ENCODE peak calls at places on chromosomes 6 and 20, in ten cellular contexts. P, J, L, C, Y, A, K, B, N and X are unnamed samples.

GRCh38 chr20:32753731-32754130 is 8.5 kb upstream of the DNMT3B start:
- DNase-seq in A (no peak), N (no peak), L (no peak), P (no peak), B (no peak), C (peak; percentile 45), J (no peak), Y (no peak), K (no peak), X (no peak)

GRCh38 chr20:64239449-64240242 is 15.9 kb upstream of the PCMTD2 start:
- DNase-seq in N (no peak), L (no peak), A (no peak), K (no peak), J (no peak), C (no peak), B (no peak), P (no peak), Y (no peak), X (no peak)

GRCh38 chr20:14761903-14762302 is 424.5 kb upstream of the FLRT3 start:
- DNase-seq in J (no peak), Y (no peak), A (no peak), P (no peak), L (no peak), B (no peak), N (no peak), K (no peak), C (no peak), X (no peak)

GRCh38 chr6:3808759-3809514 is 40.2 kb upstream of the FAM50B start:
- DNase-seq in P (peak; percentile 94), C (peak; percentile 89), N (peak; percentile 77), K (peak; percentile 87), J (peak; percentile 42), A (peak; percentile 90), B (no peak), Y (no peak), L (peak; percentile 88), X (no peak)

GRCh38 chr20:48275325-48275724 is 490.0 kb upstream of the SULF2 start:
- DNase-seq in C (no peak), K (peak; percentile 25), P (peak; percentile 48), N (no peak), Y (no peak), J (no peak), L (peak; percentile 86), B (no peak), A (no peak), X (no peak)

GRCh38 chr6:52300489-52300931 is 16.0 kb upstream of the MCM3 start:
- DNase-seq in A (no peak), N (no peak), Y (no peak), J (no peak), C (no peak), P (no peak), L (no peak), K (no peak), B (no peak), X (no peak)

GRCh38 chr6:6655805-6656251 is 67.3 kb downstream of the LY86 start:
- DNase-seq in L (no peak), P (no peak), C (no peak), K (no peak), B (no peak), J (no peak), Y (no peak), A (no peak), N (no peak), X (peak; percentile 31)

GRCh38 chr20:17026346-17026745 is 200.5 kb upstream of the PCSK2 start:
- DNase-seq in C (no peak), L (peak; percentile 41), P (no peak), A (no peak), N (no peak), Y (no peak), K (no peak), B (no peak), J (no peak), X (no peak)

GRCh38 chr6:137699036-137699683 is 167.9 kb upstream of the TNFAIP3 start:
- DNase-seq in P (no peak), C (no peak), K (no peak), L (no peak), Y (no peak), J (no peak), A (no peak), N (no peak), B (peak; percentile 71), X (peak; percentile 74)

GRCh38 chr6:71254323-71254722 is 34.3 kb upstream of the OGFRL1 start:
- DNase-seq in B (no peak), J (no peak), P (no peak), N (no peak), C (no peak), L (no peak), Y (no peak), K (no peak), A (no peak), X (no peak)

GRCh38 chr6:55955684-55956083 is 80.3 kb upstream of the BMP5 start:
- DNase-seq in K (no peak), J (no peak), A (no peak), L (no peak), P (no peak), B (no peak), Y (no peak), N (no peak), C (no peak), X (no peak)

GRCh38 chr6:55950071-55950814 is 74.9 kb upstream of the BMP5 start:
- DNase-seq in L (no peak), A (no peak), N (no peak), C (no peak), B (no peak), J (no peak), Y (no peak), P (no peak), K (no peak), X (no peak)

GRCh38 chr6:55957961-55958422 is 82.6 kb upstream of the BMP5 start:
- DNase-seq in N (no peak), L (peak; percentile 22), Y (no peak), B (no peak), P (peak; percentile 85), A (no peak), C (no peak), J (no peak), K (peak; percentile 48), X (no peak)

GRCh38 chr6:55954436-55954835 is 79.0 kb upstream of the BMP5 start:
- DNase-seq in P (no peak), C (no peak), Y (no peak), K (no peak), N (no peak), B (no peak), A (no peak), L (no peak), J (no peak), X (no peak)

GRCh38 chr6:55953384-55953783 is 78.0 kb upstream of the BMP5 start:
- DNase-seq in B (no peak), C (peak; percentile 82), P (peak; percentile 82), Y (no peak), L (peak; percentile 25), K (peak; percentile 75), N (peak; percentile 51), J (peak; percentile 7), A (peak; percentile 36), X (no peak)
- TF ChIP-seq CTCF in B (no peak), C (peak; percentile 55), P (peak; percentile 53), Y (no peak), L (peak; percentile 21), K (peak; percentile 51), N (peak; percentile 66), J (no peak), A (peak; percentile 56), X (no peak)

DNA sequence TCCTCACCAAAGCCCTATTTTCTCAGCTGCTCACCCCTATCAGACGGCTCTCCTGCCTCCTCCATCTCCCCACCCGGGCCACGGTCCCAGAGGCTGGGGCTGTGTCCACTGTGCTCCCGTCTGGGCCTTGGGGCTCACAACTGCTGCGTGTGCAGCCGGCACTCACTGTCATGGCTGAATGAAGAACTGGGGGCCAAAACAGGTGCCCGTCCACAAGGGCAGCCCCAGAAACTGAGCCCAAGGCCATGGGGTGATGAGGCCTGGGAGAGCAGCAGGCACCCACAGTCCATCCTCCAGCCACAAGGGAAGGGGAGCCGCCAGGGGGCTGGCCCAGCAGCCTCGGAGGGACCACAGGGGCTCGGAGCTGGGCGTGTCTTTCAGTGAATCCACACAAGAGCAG is 159.5 kb downstream of the DLL1 start:
- DNase-seq in P (no peak), A (no peak), K (no peak), L (no peak), J (no peak), B (no peak), N (no peak), C (no peak), Y (no peak), X (no peak)
- TF ChIP-seq CTCF in P (no peak), A (no peak), K (no peak), L (no peak), J (no peak), B (no peak), N (no peak), C (no peak), Y (no peak), X (no peak)

GRCh38 chr20:57573893-57574292 is 13.0 kb downstream of the PCK1 start:
- DNase-seq in K (no peak), Y (no peak), L (no peak), B (peak; percentile 20), P (no peak), N (no peak), C (no peak), A (no peak), J (no peak), X (peak; percentile 32)
- TF ChIP-seq CTCF in K (no peak), Y (peak; percentile 32), L (peak; percentile 19), B (peak; percentile 56), P (no peak), N (no peak), C (peak; percentile 3), A (peak; percentile 28), J (no peak), X (peak; percentile 23)

GRCh38 chr6:12116264-12116800 is 104.2 kb downstream of the HIVEP1 start:
- DNase-seq in J (no peak), A (no peak), C (no peak), N (no peak), B (no peak), Y (no peak), K (no peak), L (no peak), P (no peak), X (no peak)

GRCh38 chr6:12115001-12115400 is 102.9 kb downstream of the HIVEP1 start:
- DNase-seq in N (no peak), L (no peak), B (no peak), J (no peak), K (no peak), C (no peak), Y (no peak), A (no peak), P (no peak), X (no peak)

GRCh38 chr6:12118604-12119003 is 106.5 kb downstream of the HIVEP1 start:
- DNase-seq in A (no peak), L (no peak), P (no peak), C (no peak), B (no peak), Y (no peak), K (no peak), N (no peak), J (no peak), X (no peak)

GRCh38 chr6:12115492-12115891 is 103.4 kb downstream of the HIVEP1 start:
- DNase-seq in J (no peak), A (no peak), K (no peak), C (no peak), L (no peak), P (no peak), B (no peak), N (no peak), Y (no peak), X (no peak)

DNA sequence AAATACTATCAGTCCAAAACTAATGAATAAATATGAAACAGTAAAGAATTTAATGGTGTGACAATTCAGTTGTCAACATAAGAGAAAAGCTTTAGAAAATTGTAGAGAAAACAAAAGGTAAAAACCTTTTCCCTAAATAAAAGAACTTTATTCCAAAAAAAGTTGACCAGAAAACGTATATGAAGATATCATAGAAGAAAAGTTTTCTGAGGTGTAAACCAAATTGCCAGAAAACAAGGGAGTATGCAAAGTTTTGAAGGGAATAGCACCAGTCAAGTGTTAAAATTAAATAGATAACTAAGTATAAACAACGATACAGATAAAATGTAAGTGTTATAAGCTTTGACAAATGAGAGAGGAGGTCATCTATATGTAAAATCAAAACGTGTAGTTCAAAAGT is 104.9 kb downstream of the HIVEP1 start:
- DNase-seq in Y (no peak), K (no peak), B (no peak), L (no peak), N (no peak), A (no peak), J (no peak), P (no peak), C (no peak), X (no peak)
- TF ChIP-seq CTCF in Y (no peak), K (no peak), B (no peak), L (no peak), N (no peak), A (no peak), J (no peak), P (no peak), C (no peak), X (no peak)